ENCODE peak calls at places on chromosomes 13 and 19, in four cellular contexts. N, Q, Z and I are unnamed samples.
A peak's percentile ranks its signal among the peaks of the same experiment; 100 is the strongest.

GRCh38 chr19:2227415-2228156 is 8.5 kb downstream of the PLEKHJ1 start:
- DNase-seq in N (no peak), Q (no peak), Z (no peak), I (no peak)

GRCh38 chr19:56080669-56081401 is 40.3 kb downstream of the ZNF787 start:
- DNase-seq in N (peak; percentile 25), Q (peak; percentile 73), Z (peak; percentile 71), I (peak; percentile 70)

GRCh38 chr19:18995804-18996241 is 37.5 kb downstream of the SUGP2 start:
- DNase-seq in N (no peak), Q (peak; percentile 86), Z (peak; percentile 63), I (peak; percentile 81)

GRCh38 chr13:110538632-110539031 is 22.9 kb downstream of the RAB20 start:
- DNase-seq in N (no peak), Q (no peak), Z (no peak), I (peak; percentile 47)

GRCh38 chr19:43782311-43782660 is 1.5 kb upstream of the KCNN4 start:
- DNase-seq in N (no peak), Q (no peak), Z (no peak), I (no peak)

GRCh38 chr19:18332917-18333530 is 7.4 kb upstream of the PGPEP1 start:
- DNase-seq in N (no peak), Q (peak; percentile 4), Z (no peak), I (no peak)

GRCh38 chr19:35403116-35403760 is 32.4 kb downstream of the GPR42 start:
- DNase-seq in N (no peak), Q (no peak), Z (no peak), I (no peak)

GRCh38 chr13:98150836-98151489 is 8.1 kb downstream of the FARP1 start:
- DNase-seq in N (no peak), Q (no peak), Z (no peak), I (no peak)

GRCh38 chr13:82298110-82298509 is 1584.2 kb downstream of the SLITRK1 start:
- DNase-seq in N (no peak), Q (no peak), Z (no peak), I (no peak)